ENCODE peak calls at places on chromosomes 11 and 22, in five cellular contexts. One of them, this sample, is unnamed.

GRCh38 chr11:93773045-93773477 is 11.0 kb upstream of the MED17 start:
- ATAC-seq in mucosa of descending colon: no peak
- ATAC-seq in left lung: no peak
- ATAC-seq in HepG2: peak; percentile 95
- ATAC-seq in heart right ventricle: peak; percentile 10
- ATAC-seq in this sample: no peak

GRCh38 chr11:73428227-73428626 is 52.0 kb downstream of the RELT start:
- ATAC-seq in left lung: no peak
- ATAC-seq in heart right ventricle: no peak
- ATAC-seq in HepG2: no peak
- ATAC-seq in mucosa of descending colon: no peak
- ATAC-seq in this sample: no peak

GRCh38 chr11:1520987-1521349 is 34.4 kb upstream of the MOB2 start:
- ATAC-seq in left lung: no peak
- ATAC-seq in mucosa of descending colon: no peak
- ATAC-seq in heart right ventricle: peak; percentile 47
- ATAC-seq in HepG2: no peak
- ATAC-seq in this sample: no peak

GRCh38 chr11:75541301-75541929 is 15.7 kb upstream of the GDPD5 start:
- ATAC-seq in heart right ventricle: no peak
- ATAC-seq in mucosa of descending colon: no peak
- ATAC-seq in left lung: no peak
- ATAC-seq in HepG2: no peak
- ATAC-seq in this sample: no peak

GRCh38 chr11:111960916-111961315 is 23.8 kb downstream of the DIXDC1 start:
- ATAC-seq in HepG2: no peak
- ATAC-seq in left lung: peak; percentile 87
- ATAC-seq in heart right ventricle: no peak
- ATAC-seq in mucosa of descending colon: peak; percentile 98
- ATAC-seq in this sample: no peak

GRCh38 chr11:115707180-115707905 is 203.1 kb upstream of the CADM1 start:
- ATAC-seq in heart right ventricle: peak; percentile 51
- ATAC-seq in mucosa of descending colon: peak; percentile 50
- ATAC-seq in left lung: peak; percentile 63
- ATAC-seq in HepG2: no peak
- ATAC-seq in this sample: no peak

GRCh38 chr11:44979536-44980399 is 29.1 kb upstream of the TP53I11 start:
- ATAC-seq in left lung: peak; percentile 71
- ATAC-seq in mucosa of descending colon: peak; percentile 77
- ATAC-seq in HepG2: no peak
- ATAC-seq in heart right ventricle: peak; percentile 70
- ATAC-seq in this sample: peak; percentile 13

GRCh38 chr11:85647078-85647477 is 689 bp upstream of the TMEM126A start:
- ATAC-seq in heart right ventricle: no peak
- ATAC-seq in left lung: peak; percentile 22
- ATAC-seq in HepG2: peak; percentile 26
- ATAC-seq in mucosa of descending colon: peak; percentile 5
- ATAC-seq in this sample: no peak

GRCh38 chr11:117828641-117829368 is 4.3 kb upstream of the FXYD2 start:
- ATAC-seq in left lung: peak; percentile 54
- ATAC-seq in mucosa of descending colon: peak; percentile 55
- ATAC-seq in heart right ventricle: peak; percentile 68
- ATAC-seq in HepG2: peak; percentile 17
- ATAC-seq in this sample: peak; percentile 72

GRCh38 chr11:44246726-44247125 is 63.2 kb downstream of the ALX4 start:
- ATAC-seq in HepG2: no peak
- ATAC-seq in heart right ventricle: peak; percentile 58
- ATAC-seq in left lung: no peak
- ATAC-seq in mucosa of descending colon: no peak
- ATAC-seq in this sample: peak; percentile 29

GRCh38 chr11:88348870-88349269 is 11.3 kb upstream of the CTSC start:
- ATAC-seq in HepG2: no peak
- ATAC-seq in mucosa of descending colon: no peak
- ATAC-seq in left lung: no peak
- ATAC-seq in heart right ventricle: no peak
- ATAC-seq in this sample: no peak

GRCh38 chr11:35274909-35275807 is 136.2 kb downstream of the CD44 start:
- ATAC-seq in HepG2: peak; percentile 57
- ATAC-seq in mucosa of descending colon: peak; percentile 83
- ATAC-seq in left lung: peak; percentile 84
- ATAC-seq in heart right ventricle: peak; percentile 72
- ATAC-seq in this sample: peak; percentile 66

GRCh38 chr11:26839911-26840705 is 118.2 kb upstream of the SLC5A12 start:
- ATAC-seq in HepG2: no peak
- ATAC-seq in heart right ventricle: no peak
- ATAC-seq in mucosa of descending colon: no peak
- ATAC-seq in left lung: no peak
- ATAC-seq in this sample: no peak

GRCh38 chr22:42873361-42873760 is 16.3 kb upstream of the ARFGAP3 start:
- ATAC-seq in HepG2: no peak
- ATAC-seq in left lung: no peak
- ATAC-seq in mucosa of descending colon: no peak
- ATAC-seq in heart right ventricle: no peak
- ATAC-seq in this sample: no peak

GRCh38 chr22:25332386-25332785 is 112.9 kb downstream of the CRYBB2 start:
- ATAC-seq in mucosa of descending colon: no peak
- ATAC-seq in heart right ventricle: no peak
- ATAC-seq in HepG2: no peak
- ATAC-seq in left lung: no peak
- ATAC-seq in this sample: no peak

GRCh38 chr11:115304774-115305472 is 199.3 kb downstream of the CADM1 start:
- ATAC-seq in mucosa of descending colon: no peak
- ATAC-seq in left lung: no peak
- ATAC-seq in heart right ventricle: no peak
- ATAC-seq in HepG2: no peak
- ATAC-seq in this sample: no peak

GRCh38 chr11:110479445-110480101 is 49.8 kb downstream of the FDX1 start:
- ATAC-seq in left lung: peak; percentile 50
- ATAC-seq in heart right ventricle: peak; percentile 50
- ATAC-seq in HepG2: no peak
- ATAC-seq in mucosa of descending colon: peak; percentile 15
- ATAC-seq in this sample: peak; percentile 70

DNA sequence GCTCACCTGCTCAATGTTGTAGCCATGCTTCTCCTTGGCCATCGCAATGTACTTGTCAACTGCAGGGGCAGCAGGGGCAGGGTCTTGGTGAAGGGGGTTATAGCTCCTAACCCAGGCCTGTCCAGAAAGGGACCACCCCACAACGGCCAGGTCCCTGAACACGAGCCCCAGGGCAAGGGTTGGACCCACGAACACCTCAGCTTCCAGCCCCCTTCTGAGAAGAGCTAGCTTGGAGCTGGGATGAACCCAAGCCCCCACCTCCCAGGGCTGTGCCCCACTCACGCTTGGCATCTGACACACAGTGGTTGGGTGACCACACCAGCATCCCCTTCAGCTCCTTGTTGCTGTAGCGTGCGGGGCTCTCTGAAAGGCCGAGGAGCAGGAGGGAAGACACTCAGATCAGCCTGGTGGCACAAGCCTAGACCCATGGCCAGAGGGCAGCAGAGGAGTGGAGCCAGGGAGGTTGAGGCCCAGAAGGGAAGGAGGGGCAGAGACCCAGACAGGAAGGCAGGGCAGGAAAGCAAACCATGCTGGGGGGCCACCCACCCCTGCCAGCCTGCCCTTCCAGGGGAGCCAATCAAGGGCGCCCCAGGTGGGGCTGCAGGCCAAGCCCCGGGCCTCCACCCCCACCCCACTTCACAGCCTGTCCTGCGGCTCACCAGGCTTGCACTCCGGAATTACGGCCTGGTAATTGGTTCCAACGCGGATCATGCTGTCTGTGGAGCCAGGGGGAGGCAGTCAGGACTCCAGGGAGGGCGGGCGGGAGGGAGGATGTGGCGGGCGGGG is 1.9 kb downstream of the RCOR2 start:
- ATAC-seq in mucosa of descending colon: no peak
- ATAC-seq in left lung: no peak
- ATAC-seq in HepG2: no peak
- ATAC-seq in heart right ventricle: no peak
- ATAC-seq in this sample: no peak
- H3K4me1 ChIP-seq in mucosa of descending colon: peaks cover 39% of the 10 kb centered on the region
- H3K4me1 ChIP-seq in left lung: peaks cover 25% of the 10 kb centered on the region
- H3K4me1 ChIP-seq in HepG2: peaks cover 31% of the 10 kb centered on the region
- H3K4me1 ChIP-seq in heart right ventricle: peaks cover 60% of the 10 kb centered on the region
- H3K4me1 ChIP-seq in this sample: peaks cover 62% of the 10 kb centered on the region

DNA sequence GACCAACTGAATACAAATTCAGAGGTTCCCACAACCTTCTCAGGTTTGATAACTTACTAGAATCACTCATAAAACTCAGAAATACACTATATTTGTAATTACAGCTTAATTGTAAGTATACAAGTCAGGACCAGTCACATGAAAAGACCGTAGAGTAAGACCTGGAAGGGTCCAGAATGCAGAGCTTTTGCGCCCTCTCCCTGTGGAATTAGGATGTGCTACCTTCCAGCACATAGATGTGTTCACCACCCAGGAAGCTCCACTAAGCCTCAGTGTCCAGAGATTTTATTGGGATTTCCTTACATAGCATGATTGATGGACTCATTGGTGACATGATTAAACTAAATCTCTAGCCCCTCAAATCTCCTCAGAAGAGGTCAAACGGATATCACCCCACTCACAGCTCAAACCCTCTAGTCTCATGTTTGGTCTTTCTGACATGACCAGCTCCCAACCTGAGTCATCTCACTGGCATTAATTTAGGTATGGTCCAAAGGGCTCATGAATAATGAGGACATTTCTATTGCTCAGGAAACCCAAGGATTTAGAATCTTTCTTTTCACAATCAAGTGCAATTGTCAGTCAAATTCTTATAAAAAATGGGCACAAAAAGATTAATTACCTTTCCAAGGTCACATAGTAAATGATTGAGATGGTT is 77.2 kb upstream of the UBASH3B start:
- ATAC-seq in left lung: no peak
- ATAC-seq in HepG2: peak; percentile 58
- ATAC-seq in mucosa of descending colon: no peak
- ATAC-seq in heart right ventricle: no peak
- ATAC-seq in this sample: no peak
- TF ChIP-seq CTCF in left lung: no peak
- TF ChIP-seq CTCF in HepG2: peak; percentile 45
- TF ChIP-seq CTCF in mucosa of descending colon: no peak
- TF ChIP-seq CTCF in heart right ventricle: no peak
- TF ChIP-seq CTCF in this sample: no peak

GRCh38 chr11:129747161-129747560 is 68.5 kb upstream of the TMEM45B start:
- ATAC-seq in left lung: no peak
- ATAC-seq in mucosa of descending colon: no peak
- ATAC-seq in heart right ventricle: no peak
- ATAC-seq in HepG2: no peak
- ATAC-seq in this sample: no peak

GRCh38 chr11:129749141-129749540 is 66.5 kb upstream of the TMEM45B start:
- ATAC-seq in HepG2: no peak
- ATAC-seq in mucosa of descending colon: no peak
- ATAC-seq in left lung: no peak
- ATAC-seq in heart right ventricle: no peak
- ATAC-seq in this sample: no peak

GRCh38 chr11:129750343-129751292 is 65.0 kb upstream of the TMEM45B start:
- ATAC-seq in HepG2: peak; percentile 98
- ATAC-seq in left lung: peak; percentile 100
- ATAC-seq in mucosa of descending colon: peak; percentile 100
- ATAC-seq in heart right ventricle: peak; percentile 94
- ATAC-seq in this sample: peak; percentile 88
- H3K4me3 ChIP-seq in HepG2: peak overlapping the region; percentile 34
- H3K4me3 ChIP-seq in left lung: no peak overlapping the region
- H3K4me3 ChIP-seq in mucosa of descending colon: no peak overlapping the region
- H3K4me3 ChIP-seq in heart right ventricle: no peak overlapping the region
- H3K4me3 ChIP-seq in this sample: no peak overlapping the region

GRCh38 chr22:37218771-37219411 is 6.6 kb upstream of the SSTR3 start:
- ATAC-seq in HepG2: no peak
- ATAC-seq in left lung: peak; percentile 23
- ATAC-seq in heart right ventricle: no peak
- ATAC-seq in mucosa of descending colon: peak; percentile 81
- ATAC-seq in this sample: no peak

GRCh38 chr22:37222440-37222971 is 10.2 kb upstream of the SSTR3 start:
- ATAC-seq in heart right ventricle: no peak
- ATAC-seq in HepG2: no peak
- ATAC-seq in left lung: peak; percentile 11
- ATAC-seq in mucosa of descending colon: peak; percentile 46
- ATAC-seq in this sample: no peak

GRCh38 chr22:37221424-37222336 is 9.4 kb upstream of the SSTR3 start:
- ATAC-seq in heart right ventricle: no peak
- ATAC-seq in left lung: no peak
- ATAC-seq in HepG2: peak; percentile 56
- ATAC-seq in mucosa of descending colon: no peak
- ATAC-seq in this sample: no peak

GRCh38 chr22:37219534-37219933 is 7.3 kb upstream of the SSTR3 start:
- ATAC-seq in HepG2: no peak
- ATAC-seq in left lung: no peak
- ATAC-seq in mucosa of descending colon: no peak
- ATAC-seq in heart right ventricle: no peak
- ATAC-seq in this sample: no peak

GRCh38 chr22:37220543-37220968 is 8.3 kb upstream of the SSTR3 start:
- ATAC-seq in left lung: no peak
- ATAC-seq in mucosa of descending colon: no peak
- ATAC-seq in heart right ventricle: no peak
- ATAC-seq in HepG2: no peak
- ATAC-seq in this sample: no peak
- H3K4me1 ChIP-seq in left lung: no peaks in the 10 kb centered on the region
- H3K4me1 ChIP-seq in mucosa of descending colon: peaks cover 2% of the 10 kb centered on the region
- H3K4me1 ChIP-seq in heart right ventricle: no peaks in the 10 kb centered on the region
- H3K4me1 ChIP-seq in HepG2: no peaks in the 10 kb centered on the region
- H3K4me1 ChIP-seq in this sample: no peaks in the 10 kb centered on the region

GRCh38 chr11:71240061-71240690 is 12.2 kb downstream of the SHANK2 start:
- ATAC-seq in heart right ventricle: no peak
- ATAC-seq in HepG2: no peak
- ATAC-seq in mucosa of descending colon: no peak
- ATAC-seq in left lung: no peak
- ATAC-seq in this sample: no peak
- TF ChIP-seq CTCF in heart right ventricle: no peak
- TF ChIP-seq CTCF in HepG2: no peak
- TF ChIP-seq CTCF in mucosa of descending colon: no peak
- TF ChIP-seq CTCF in left lung: no peak
- TF ChIP-seq CTCF in this sample: no peak

DNA sequence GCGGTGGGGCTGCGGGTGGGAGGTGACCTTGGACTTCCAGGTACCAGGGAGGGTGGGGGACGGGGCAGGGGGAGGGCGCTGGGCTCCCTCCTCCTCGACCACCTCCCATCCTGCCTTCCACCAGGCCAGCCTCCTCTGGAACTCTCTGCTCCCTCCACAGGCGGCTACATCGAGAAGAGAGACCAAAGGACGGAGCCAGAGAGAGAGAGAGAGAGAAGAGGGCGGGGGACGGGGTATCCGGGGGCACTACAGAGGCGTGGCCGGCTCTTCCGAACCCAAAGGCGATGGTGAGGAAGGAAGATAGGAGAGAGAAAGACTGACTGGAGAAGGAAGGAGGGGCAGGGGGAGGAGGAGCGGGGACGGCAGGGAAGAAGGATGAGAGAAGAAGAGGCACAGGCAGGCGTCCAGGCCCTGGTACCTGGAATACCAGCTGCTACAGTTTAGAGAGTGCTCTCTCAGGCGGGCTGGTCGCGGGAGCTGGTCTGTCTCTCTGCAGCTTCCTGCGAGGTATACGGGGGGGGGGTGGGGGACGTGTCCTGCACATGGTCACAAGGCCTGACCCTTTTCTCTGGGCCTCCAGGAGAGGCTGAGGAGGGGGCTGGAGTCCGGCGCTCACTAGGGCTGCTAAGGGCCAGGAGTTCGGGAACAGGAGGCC is 38.0 kb downstream of the IGSF9B start:
- ATAC-seq in mucosa of descending colon: peak; percentile 3
- ATAC-seq in HepG2: no peak
- ATAC-seq in heart right ventricle: no peak
- ATAC-seq in left lung: no peak
- ATAC-seq in this sample: no peak
- H3K4me3 ChIP-seq in mucosa of descending colon: no peak overlapping the region
- H3K4me3 ChIP-seq in HepG2: no peak overlapping the region
- H3K4me3 ChIP-seq in heart right ventricle: no peak overlapping the region
- H3K4me3 ChIP-seq in left lung: no peak overlapping the region
- H3K4me3 ChIP-seq in this sample: no peak overlapping the region